ENCODE peak calls at places on chromosome 15, in five cellular contexts. Y is NCI-H2029, F is HEK293T, D is NT2/D1, K is choroid plexus epithelial cell. G is an unnamed sample.
A peak's percentile ranks its signal among the peaks of the same experiment; 100 is the strongest.

GRCh38 chr15:61099030-61099800 is 129.9 kb downstream of the RORA start:
- DNase-seq in D (no peak), K (peak; percentile 13), F (no peak), Y (no peak), G (no peak)

GRCh38 chr15:89783861-89784685 is 7.9 kb downstream of the MESP2 start:
- DNase-seq in K (no peak), F (no peak), D (no peak), Y (no peak), G (no peak)

GRCh38 chr15:62895139-62895866 is 147.2 kb upstream of the TPM1 start:
- DNase-seq in F (no peak), K (peak; percentile 82), D (no peak), Y (no peak), G (no peak)

GRCh38 chr15:75207618-75208500 is 6.2 kb downstream of the C15orf39 start:
- DNase-seq in K (no peak), D (no peak), Y (no peak), F (no peak), G (no peak)

GRCh38 chr15:64112904-64113303 is 17.1 kb downstream of the SNX1 start:
- DNase-seq in D (no peak), F (no peak), K (peak; percentile 48), Y (no peak), G (no peak)

GRCh38 chr15:31308185-31308639 is 18.4 kb upstream of the KLF13 start:
- DNase-seq in Y (no peak), F (no peak), K (no peak), D (no peak), G (no peak)

GRCh38 chr15:27935328-27935727 is 163.8 kb downstream of the OCA2 start:
- DNase-seq in D (no peak), Y (no peak), F (no peak), K (no peak), G (no peak)

GRCh38 chr15:67149859-67150824 is 84.7 kb downstream of the SMAD3 start:
- DNase-seq in K (peak; percentile 99), D (peak; percentile 80), Y (no peak), F (peak; percentile 65), G (no peak)

GRCh38 chr15:25478313-25478712 is 39.5 kb upstream of the UBE3A start:
- DNase-seq in F (no peak), K (no peak), D (no peak), Y (no peak), G (no peak)

GRCh38 chr15:70361891-70362290 is 264.2 kb upstream of the TLE3 start:
- DNase-seq in K (no peak), F (no peak), D (no peak), Y (no peak), G (no peak)

GRCh38 chr15:71080166-71080565 is 35.1 kb upstream of the THSD4 start:
- DNase-seq in F (no peak), D (no peak), Y (no peak), K (no peak), G (no peak)

GRCh38 chr15:63939531-63940130 is 105.9 kb upstream of the HERC1 start:
- DNase-seq in K (peak; percentile 92), Y (no peak), F (no peak), D (no peak), G (no peak)

GRCh38 chr15:27095809-27096580 is 125.0 kb downstream of the GABRG3 start:
- DNase-seq in F (no peak), K (no peak), Y (no peak), D (no peak), G (no peak)

GRCh38 chr15:37028609-37029287 is 71.6 kb downstream of the MEIS2 start:
- DNase-seq in K (peak; percentile 72), D (no peak), F (no peak), Y (no peak), G (no peak)

GRCh38 chr15:88902491-88902835 is 7.1 kb upstream of the HAPLN3 start:
- DNase-seq in Y (no peak), K (no peak), F (no peak), D (no peak), G (no peak)

GRCh38 chr15:38148476-38148875 is 104.2 kb upstream of the SPRED1 start:
- DNase-seq in K (no peak), F (no peak), Y (no peak), D (no peak), G (no peak)

GRCh38 chr15:99421172-99421656 is 144.6 kb upstream of the MEF2A start:
- DNase-seq in Y (no peak), D (peak; percentile 20), F (no peak), K (peak; percentile 59), G (no peak)

GRCh38 chr15:55279746-55280351 is 9.8 kb downstream of the RAB27A start:
- DNase-seq in D (no peak), Y (no peak), K (peak; percentile 94), F (no peak), G (no peak)

GRCh38 chr15:68885070-68885469 is 45.3 kb upstream of the SPESP1 start:
- DNase-seq in D (no peak), Y (no peak), K (peak; percentile 42), F (no peak), G (no peak)

GRCh38 chr15:61131598-61131954 is 97.5 kb downstream of the RORA start:
- DNase-seq in K (no peak), D (no peak), Y (no peak), F (no peak), G (no peak)

GRCh38 chr15:75801859-75802593 is 41.2 kb upstream of the UBE2Q2 start:
- DNase-seq in D (peak; percentile 63), F (peak; percentile 95), Y (no peak), K (peak; percentile 70), G (peak; percentile 8)

GRCh38 chr15:73965094-73965729 is 26.9 kb downstream of the STOML1 start:
- DNase-seq in Y (no peak), D (peak; percentile 39), F (peak; percentile 28), K (no peak), G (no peak)

GRCh38 chr15:61062268-61062667 is 166.8 kb downstream of the RORA start:
- DNase-seq in F (no peak), Y (no peak), K (no peak), D (no peak), G (no peak)

GRCh38 chr15:96334017-96334704 is 3.7 kb downstream of the NR2F2 start:
- DNase-seq in Y (no peak), K (peak; percentile 55), D (no peak), F (no peak), G (no peak)

GRCh38 chr15:25717861-25718504 is 145.1 kb downstream of the ATP10A start:
- DNase-seq in Y (no peak), K (no peak), D (no peak), F (no peak), G (no peak)

GRCh38 chr15:92087211-92087610 is 233.7 kb downstream of the SLCO3A1 start:
- DNase-seq in D (no peak), F (no peak), Y (no peak), K (no peak), G (no peak)

GRCh38 chr15:46280753-46281521 is 646.1 kb downstream of the SQOR start:
- DNase-seq in D (peak; percentile 3), Y (peak; percentile 26), K (no peak), F (no peak), G (no peak)

GRCh38 chr15:83912343-83912742 is 258.4 kb downstream of the ADAMTSL3 start:
- DNase-seq in F (no peak), K (no peak), Y (no peak), D (no peak), G (no peak)

GRCh38 chr15:78047631-78048409 is 29.7 kb downstream of the TBC1D2B start:
- DNase-seq in Y (no peak), F (no peak), K (peak; percentile 91), D (no peak), G (no peak)

GRCh38 chr15:101068961-101069734 is 150.0 kb downstream of the LRRK1 start:
- DNase-seq in Y (no peak), D (peak; percentile 100), F (peak; percentile 57), K (peak; percentile 74), G (no peak)

GRCh38 chr15:65666257-65666656 is 44.5 kb downstream of the SLC24A1 start:
- DNase-seq in D (no peak), Y (no peak), K (peak; percentile 77), F (no peak), G (no peak)

GRCh38 chr15:72999586-72999985 is 52.7 kb upstream of the NEO1 start:
- DNase-seq in D (no peak), K (no peak), F (no peak), Y (no peak), G (no peak)

GRCh38 chr15:33580526-33580925 is 269.8 kb downstream of the RYR3 start:
- DNase-seq in K (no peak), F (no peak), D (no peak), Y (no peak), G (no peak)

GRCh38 chr15:54150255-54150654 is 172.0 kb downstream of the UNC13C start:
- DNase-seq in F (no peak), K (peak; percentile 67), Y (no peak), D (no peak), G (peak; percentile 46)

GRCh38 chr15:39597751-39598185 is 16.9 kb downstream of the THBS1 start:
- DNase-seq in Y (no peak), F (no peak), D (no peak), K (no peak), G (no peak)

GRCh38 chr15:58694641-58695398 is 54.7 kb downstream of the ADAM10 start:
- DNase-seq in Y (no peak), D (no peak), F (no peak), K (peak; percentile 35), G (no peak)

GRCh38 chr15:48965972-48966371 is 2.3 kb upstream of the SHC4 start:
- DNase-seq in D (no peak), F (peak; percentile 8), K (peak; percentile 83), Y (no peak), G (no peak)

GRCh38 chr15:49423021-49423420 is at the start of gene FGF7:
- DNase-seq in D (no peak), Y (no peak), K (peak; percentile 64), F (no peak), G (no peak)

G was measured in DMS79.